ENCODE peak calls at places on chromosome 1, in six cellular contexts. One of them, this sample, is unnamed.

GRCh38 chr1:150472606-150473200 is 14.5 kb upstream of the TARS2 start:
- DNase-seq in esophagus squamous epithelium: no peak
- DNase-seq in GM20000: no peak
- DNase-seq in lower lobe of right lung: no peak
- DNase-seq in B cell: no peak
- DNase-seq in A549: no peak
- DNase-seq in this sample: no peak

GRCh38 chr1:206041640-206042039 is 11.3 kb upstream of the RHEX start:
- DNase-seq in esophagus squamous epithelium: no peak
- DNase-seq in GM20000: no peak
- DNase-seq in lower lobe of right lung: no peak
- DNase-seq in B cell: peak; percentile 83
- DNase-seq in A549: no peak
- DNase-seq in this sample: no peak

GRCh38 chr1:34871443-34872132 is 12.0 kb upstream of the SMIM12 start:
- DNase-seq in esophagus squamous epithelium: no peak
- DNase-seq in GM20000: no peak
- DNase-seq in lower lobe of right lung: no peak
- DNase-seq in B cell: no peak
- DNase-seq in A549: no peak
- DNase-seq in this sample: no peak

GRCh38 chr1:227317541-227318002 is 720 bp downstream of the CDC42BPA start:
- DNase-seq in esophagus squamous epithelium: no peak
- DNase-seq in GM20000: peak; percentile 41
- DNase-seq in lower lobe of right lung: peak; percentile 57
- DNase-seq in B cell: no peak
- DNase-seq in A549: peak; percentile 62
- DNase-seq in this sample: peak; percentile 70

GRCh38 chr1:29362116-29362515 is 125.8 kb downstream of the PTPRU start:
- DNase-seq in esophagus squamous epithelium: no peak
- DNase-seq in GM20000: no peak
- DNase-seq in lower lobe of right lung: no peak
- DNase-seq in B cell: no peak
- DNase-seq in A549: no peak
- DNase-seq in this sample: no peak

GRCh38 chr1:14983277-14983676 is 170.3 kb upstream of the TMEM51 start:
- DNase-seq in esophagus squamous epithelium: no peak
- DNase-seq in GM20000: no peak
- DNase-seq in lower lobe of right lung: no peak
- DNase-seq in B cell: no peak
- DNase-seq in A549: no peak
- DNase-seq in this sample: no peak

GRCh38 chr1:154423303-154423987 is 18.3 kb downstream of the IL6R start:
- DNase-seq in esophagus squamous epithelium: no peak
- DNase-seq in GM20000: no peak
- DNase-seq in lower lobe of right lung: peak; percentile 11
- DNase-seq in B cell: no peak
- DNase-seq in A549: no peak
- DNase-seq in this sample: no peak

GRCh38 chr1:233673146-233673946 is 59.4 kb downstream of the KCNK1 start:
- DNase-seq in esophagus squamous epithelium: no peak
- DNase-seq in GM20000: peak; percentile 22
- DNase-seq in lower lobe of right lung: no peak
- DNase-seq in B cell: no peak
- DNase-seq in A549: peak; percentile 38
- DNase-seq in this sample: no peak

GRCh38 chr1:47137925-47138615 is 829 bp downstream of the CYP4A22 start:
- DNase-seq in esophagus squamous epithelium: no peak
- DNase-seq in GM20000: no peak
- DNase-seq in lower lobe of right lung: no peak
- DNase-seq in B cell: no peak
- DNase-seq in A549: no peak
- DNase-seq in this sample: no peak

GRCh38 chr1:16175610-16176553 is 20.0 kb upstream of the EPHA2 start:
- DNase-seq in esophagus squamous epithelium: no peak
- DNase-seq in GM20000: no peak
- DNase-seq in lower lobe of right lung: peak; percentile 86
- DNase-seq in B cell: no peak
- DNase-seq in A549: no peak
- DNase-seq in this sample: no peak

GRCh38 chr1:217369271-217369981 is 261.5 kb downstream of the GPATCH2 start:
- DNase-seq in esophagus squamous epithelium: no peak
- DNase-seq in GM20000: peak; percentile 9
- DNase-seq in lower lobe of right lung: no peak
- DNase-seq in B cell: no peak
- DNase-seq in A549: no peak
- DNase-seq in this sample: no peak

GRCh38 chr1:50978852-50979781 is 9.1 kb downstream of the CDKN2C start:
- DNase-seq in esophagus squamous epithelium: no peak
- DNase-seq in GM20000: peak; percentile 36
- DNase-seq in lower lobe of right lung: no peak
- DNase-seq in B cell: no peak
- DNase-seq in A549: no peak
- DNase-seq in this sample: no peak

GRCh38 chr1:169511339-169512028 is 25.7 kb upstream of the SLC19A2 start:
- DNase-seq in esophagus squamous epithelium: no peak
- DNase-seq in GM20000: no peak
- DNase-seq in lower lobe of right lung: no peak
- DNase-seq in B cell: no peak
- DNase-seq in A549: no peak
- DNase-seq in this sample: no peak

DNA sequence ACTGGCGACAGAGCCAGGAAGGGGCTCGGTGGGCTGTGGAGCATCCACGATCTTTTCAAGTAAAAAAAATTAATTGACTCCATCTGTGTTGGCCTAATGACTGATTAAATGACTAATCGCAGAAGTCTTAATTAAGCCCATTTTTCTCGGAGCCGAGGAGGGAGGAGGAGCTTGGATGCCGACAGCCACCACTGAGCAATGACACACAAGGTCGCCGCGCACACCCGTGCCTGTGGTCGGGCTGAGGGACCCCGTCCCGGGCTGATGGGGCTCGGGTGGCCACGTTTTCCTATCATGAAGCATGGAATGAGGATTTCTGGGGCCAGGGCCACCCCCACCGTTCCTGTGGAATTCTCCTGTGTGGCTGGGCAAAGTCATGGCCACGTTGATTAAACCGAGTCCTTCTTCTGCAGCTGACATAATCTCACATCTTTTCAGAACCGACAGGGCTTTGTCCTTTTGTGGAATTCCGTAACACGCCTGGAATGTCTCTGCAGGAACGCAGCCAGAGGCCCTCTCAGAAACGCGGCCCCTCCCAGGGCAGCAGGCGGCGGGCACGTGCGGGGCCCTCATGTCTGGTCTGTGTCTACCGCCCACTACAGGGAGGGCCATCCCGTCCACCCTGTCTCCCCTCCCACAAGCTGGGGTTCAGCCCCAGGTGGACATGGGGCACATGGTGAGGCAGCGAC is 60.7 kb downstream of the MORN1 start:
- DNase-seq in esophagus squamous epithelium: no peak
- DNase-seq in GM20000: no peak
- DNase-seq in lower lobe of right lung: peak; percentile 75
- DNase-seq in B cell: no peak
- DNase-seq in A549: no peak
- DNase-seq in this sample: no peak
- TF ChIP-seq CTCF in esophagus squamous epithelium: no peak
- TF ChIP-seq CTCF in GM20000: no peak
- TF ChIP-seq CTCF in lower lobe of right lung: no peak
- TF ChIP-seq CTCF in B cell: no peak
- TF ChIP-seq CTCF in A549: no peak
- TF ChIP-seq CTCF in this sample: no peak

GRCh38 chr1:201213106-201213770 is 22.6 kb downstream of the IGFN1 start:
- DNase-seq in esophagus squamous epithelium: no peak
- DNase-seq in GM20000: no peak
- DNase-seq in lower lobe of right lung: no peak
- DNase-seq in B cell: no peak
- DNase-seq in A549: no peak
- DNase-seq in this sample: no peak

GRCh38 chr1:201214886-201215285 is 24.3 kb downstream of the IGFN1 start:
- DNase-seq in esophagus squamous epithelium: no peak
- DNase-seq in GM20000: no peak
- DNase-seq in lower lobe of right lung: no peak
- DNase-seq in B cell: no peak
- DNase-seq in A549: no peak
- DNase-seq in this sample: peak; percentile 65

GRCh38 chr1:201215531-201216357 is 25.1 kb downstream of the IGFN1 start:
- DNase-seq in esophagus squamous epithelium: no peak
- DNase-seq in GM20000: no peak
- DNase-seq in lower lobe of right lung: no peak
- DNase-seq in B cell: peak; percentile 13
- DNase-seq in A549: no peak
- DNase-seq in this sample: peak; percentile 65

GRCh38 chr1:201213926-201214325 is 23.3 kb downstream of the IGFN1 start:
- DNase-seq in esophagus squamous epithelium: no peak
- DNase-seq in GM20000: no peak
- DNase-seq in lower lobe of right lung: no peak
- DNase-seq in B cell: no peak
- DNase-seq in A549: no peak
- DNase-seq in this sample: peak; percentile 48

GRCh38 chr1:201214461-201214860 is 23.8 kb downstream of the IGFN1 start:
- DNase-seq in esophagus squamous epithelium: no peak
- DNase-seq in GM20000: no peak
- DNase-seq in lower lobe of right lung: no peak
- DNase-seq in B cell: no peak
- DNase-seq in A549: peak; percentile 33
- DNase-seq in this sample: peak; percentile 32
- TF ChIP-seq CTCF in esophagus squamous epithelium: no peak
- TF ChIP-seq CTCF in GM20000: no peak
- TF ChIP-seq CTCF in lower lobe of right lung: no peak
- TF ChIP-seq CTCF in B cell: no peak
- TF ChIP-seq CTCF in A549: no peak
- TF ChIP-seq CTCF in this sample: peak; percentile 17

GRCh38 chr1:41423511-41424191 is 60.8 kb downstream of the EDN2 start:
- DNase-seq in esophagus squamous epithelium: no peak
- DNase-seq in GM20000: peak; percentile 40
- DNase-seq in lower lobe of right lung: peak; percentile 64
- DNase-seq in B cell: no peak
- DNase-seq in A549: no peak
- DNase-seq in this sample: no peak
- TF ChIP-seq CTCF in esophagus squamous epithelium: no peak
- TF ChIP-seq CTCF in GM20000: no peak
- TF ChIP-seq CTCF in lower lobe of right lung: peak; percentile 28
- TF ChIP-seq CTCF in B cell: no peak
- TF ChIP-seq CTCF in A549: no peak
- TF ChIP-seq CTCF in this sample: peak; percentile 50

GRCh38 chr1:186680031-186681012 is at the start of gene PTGS2:
- DNase-seq in esophagus squamous epithelium: no peak
- DNase-seq in GM20000: peak; percentile 79
- DNase-seq in lower lobe of right lung: peak; percentile 91
- DNase-seq in B cell: no peak
- DNase-seq in A549: peak; percentile 84
- DNase-seq in this sample: peak; percentile 82
- TF ChIP-seq CTCF in esophagus squamous epithelium: peak; percentile 22
- TF ChIP-seq CTCF in GM20000: no peak
- TF ChIP-seq CTCF in lower lobe of right lung: peak; percentile 56
- TF ChIP-seq CTCF in B cell: no peak
- TF ChIP-seq CTCF in A549: peak; percentile 48
- TF ChIP-seq CTCF in this sample: peak; percentile 64

DNA sequence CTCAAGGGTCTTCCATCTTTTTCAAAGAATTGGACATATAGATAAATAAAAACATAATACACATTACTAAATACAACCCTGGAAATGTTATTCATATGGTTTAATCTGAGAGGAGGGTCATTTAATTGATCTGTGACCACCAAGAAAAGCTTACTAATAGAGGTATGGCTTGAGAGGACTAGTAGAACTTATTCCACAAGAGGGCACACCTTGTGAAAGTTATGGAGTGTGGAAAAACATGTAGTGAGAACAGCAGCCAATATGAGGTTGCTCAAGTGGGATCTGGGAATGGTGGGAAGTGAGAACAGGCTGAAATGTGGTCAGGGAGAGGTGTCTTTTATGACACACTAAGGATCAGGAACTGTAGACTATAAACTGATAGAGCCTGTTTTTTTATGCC is 973.5 kb upstream of the B3GALT2 start:
- DNase-seq in esophagus squamous epithelium: no peak
- DNase-seq in GM20000: no peak
- DNase-seq in lower lobe of right lung: no peak
- DNase-seq in B cell: no peak
- DNase-seq in A549: no peak
- DNase-seq in this sample: no peak
- TF ChIP-seq CTCF in esophagus squamous epithelium: no peak
- TF ChIP-seq CTCF in GM20000: no peak
- TF ChIP-seq CTCF in lower lobe of right lung: no peak
- TF ChIP-seq CTCF in B cell: no peak
- TF ChIP-seq CTCF in A549: no peak
- TF ChIP-seq CTCF in this sample: no peak

GRCh38 chr1:164675342-164675904 is 116.4 kb downstream of the PBX1 start:
- DNase-seq in esophagus squamous epithelium: no peak
- DNase-seq in GM20000: no peak
- DNase-seq in lower lobe of right lung: no peak
- DNase-seq in B cell: no peak
- DNase-seq in A549: no peak
- DNase-seq in this sample: no peak

GRCh38 chr1:164670026-164670425 is 111.0 kb downstream of the PBX1 start:
- DNase-seq in esophagus squamous epithelium: no peak
- DNase-seq in GM20000: no peak
- DNase-seq in lower lobe of right lung: no peak
- DNase-seq in B cell: no peak
- DNase-seq in A549: no peak
- DNase-seq in this sample: no peak

GRCh38 chr1:164672610-164673009 is 113.6 kb downstream of the PBX1 start:
- DNase-seq in esophagus squamous epithelium: no peak
- DNase-seq in GM20000: no peak
- DNase-seq in lower lobe of right lung: no peak
- DNase-seq in B cell: no peak
- DNase-seq in A549: no peak
- DNase-seq in this sample: no peak

GRCh38 chr1:164671597-164672327 is 112.8 kb downstream of the PBX1 start:
- DNase-seq in esophagus squamous epithelium: no peak
- DNase-seq in GM20000: no peak
- DNase-seq in lower lobe of right lung: no peak
- DNase-seq in B cell: no peak
- DNase-seq in A549: no peak
- DNase-seq in this sample: no peak

DNA sequence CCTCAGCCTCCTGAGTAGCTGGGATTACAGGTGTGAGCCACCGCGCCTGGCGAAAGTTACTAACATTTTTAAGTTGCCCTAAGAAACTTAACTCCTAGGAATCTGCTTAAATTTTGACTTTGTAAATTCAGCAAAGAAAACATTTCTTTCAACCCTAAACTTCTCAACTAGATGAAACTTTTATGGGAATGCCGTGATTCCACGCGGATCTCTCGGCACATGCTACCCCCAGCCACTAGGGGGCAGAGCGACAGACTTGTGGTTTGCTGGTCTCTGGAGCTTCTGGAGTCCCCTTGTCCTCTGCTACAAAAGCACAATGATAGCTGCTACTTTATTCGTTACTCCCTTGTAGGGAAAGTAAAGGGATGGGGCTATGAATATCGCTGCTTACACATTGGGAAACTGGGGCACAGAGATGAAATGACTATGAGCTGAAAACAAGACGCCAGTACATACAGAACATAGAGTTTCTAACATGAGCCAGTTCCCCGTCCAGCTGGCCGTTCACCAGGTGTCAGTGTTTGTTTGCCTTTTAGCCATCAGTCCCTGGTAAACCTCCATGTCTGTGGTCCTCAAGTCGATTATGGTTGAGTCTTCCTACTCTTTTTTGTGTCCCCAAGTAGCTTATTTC is 114.7 kb downstream of the PBX1 start:
- DNase-seq in esophagus squamous epithelium: no peak
- DNase-seq in GM20000: no peak
- DNase-seq in lower lobe of right lung: no peak
- DNase-seq in B cell: no peak
- DNase-seq in A549: peak; percentile 33
- DNase-seq in this sample: no peak
- TF ChIP-seq CTCF in esophagus squamous epithelium: no peak
- TF ChIP-seq CTCF in GM20000: peak; percentile 15
- TF ChIP-seq CTCF in lower lobe of right lung: peak; percentile 38
- TF ChIP-seq CTCF in B cell: no peak
- TF ChIP-seq CTCF in A549: peak; percentile 48
- TF ChIP-seq CTCF in this sample: peak; percentile 72

GRCh38 chr1:31633117-31633516 is 11.6 kb downstream of the PEF1 start:
- DNase-seq in esophagus squamous epithelium: no peak
- DNase-seq in GM20000: no peak
- DNase-seq in lower lobe of right lung: no peak
- DNase-seq in B cell: no peak
- DNase-seq in A549: peak; percentile 22
- DNase-seq in this sample: no peak
- TF ChIP-seq CTCF in esophagus squamous epithelium: peak; percentile 11
- TF ChIP-seq CTCF in GM20000: no peak
- TF ChIP-seq CTCF in lower lobe of right lung: peak; percentile 45
- TF ChIP-seq CTCF in B cell: peak; percentile 34
- TF ChIP-seq CTCF in A549: peak; percentile 32
- TF ChIP-seq CTCF in this sample: peak; percentile 55